ENCODE peak calls at places on chromosome 18, in eight cellular contexts. Y is CD8-positive, alpha-beta memory T cell; F is neural progenitor cell; Q is A549; O is tibial artery; L is A673; V is cardiac muscle cell; R is sigmoid colon. T is an unnamed sample. For H3K4me1, the result is how much of the 10 kb centered on the place peaks cover.

GRCh38 chr18:80109676-80110078 is 615 bp downstream of the ADNP2 start:
- DNase-seq in Y (peak), F (peak), Q (peak), O (peak), L (peak), V (peak), R (peak), T (peak)

GRCh38 chr18:34483198-34483597 is 226.9 kb upstream of the DTNA start:
- DNase-seq in Y (no peak), F (no peak), Q (no peak), O (no peak), L (no peak), V (no peak), R (no peak), T (no peak)

GRCh38 chr18:28079883-28080282 is 97.0 kb downstream of the CDH2 start:
- DNase-seq in Y (no peak), F (no peak), Q (no peak), O (no peak), L (no peak), V (no peak), R (no peak), T (no peak)

GRCh38 chr18:48615566-48616401 is 77.0 kb downstream of the CTIF start:
- DNase-seq in Y (no peak), F (no peak), Q (no peak), O (no peak), L (no peak), V (no peak), R (no peak), T (no peak)

GRCh38 chr18:49028801-49029506 is 78.2 kb upstream of the SMAD7 start:
- DNase-seq in Y (no peak), F (no peak), Q (no peak), O (peak), L (no peak), V (no peak), R (no peak), T (no peak)

GRCh38 chr18:69898241-69898861 is 49.3 kb downstream of the CD226 start:
- DNase-seq in Y (peak), F (no peak), Q (no peak), O (no peak), L (no peak), V (peak), R (no peak), T (no peak)

GRCh38 chr18:60987963-60988362 is 345.3 kb upstream of the CDH20 start:
- DNase-seq in Y (no peak), F (no peak), Q (no peak), O (no peak), L (no peak), V (peak), R (no peak), T (no peak)

GRCh38 chr18:76412010-76412817 is 82.8 kb downstream of the ZNF516 start:
- DNase-seq in Y (no peak), F (no peak), Q (no peak), O (no peak), L (no peak), V (peak), R (peak), T (no peak)

GRCh38 chr18:25316619-25317018 is 35.3 kb downstream of the ZNF521 start:
- DNase-seq in Y (no peak), F (no peak), Q (no peak), O (no peak), L (no peak), V (no peak), R (no peak), T (no peak)

GRCh38 chr18:70423988-70424387 is 135.1 kb downstream of the SOCS6 start:
- DNase-seq in Y (no peak), F (peak), Q (no peak), O (no peak), L (no peak), V (peak), R (no peak), T (no peak)

GRCh38 chr18:21914739-21915319 is 174.2 kb downstream of the MIB1 start:
- DNase-seq in Y (no peak), F (peak), Q (peak), O (no peak), L (peak), V (peak), R (no peak), T (no peak)

GRCh38 chr18:28204154-28204553 is 27.2 kb upstream of the CDH2 start:
- DNase-seq in Y (no peak), F (no peak), Q (no peak), O (no peak), L (peak), V (peak), R (no peak), T (no peak)

GRCh38 chr18:24656571-24656971 is 196.1 kb downstream of the HRH4 start:
- DNase-seq in Y (no peak), F (no peak), Q (no peak), O (no peak), L (no peak), V (peak), R (no peak), T (no peak)

GRCh38 chr18:27185897-27186296 is 789 bp upstream of the CHST9 start:
- DNase-seq in Y (no peak), F (no peak), Q (no peak), O (no peak), L (no peak), V (no peak), R (no peak), T (no peak)

GRCh38 chr18:47485221-47485797 is 233.8 kb upstream of the SKOR2 start:
- DNase-seq in Y (no peak), F (no peak), Q (no peak), O (no peak), L (no peak), V (no peak), R (no peak), T (no peak)

GRCh38 chr18:70261141-70261788 is 27.6 kb upstream of the SOCS6 start:
- DNase-seq in Y (no peak), F (peak), Q (no peak), O (no peak), L (peak), V (no peak), R (no peak), T (no peak)

GRCh38 chr18:54392621-54393023 is 34.9 kb downstream of the C18orf54 start:
- DNase-seq in Y (no peak), F (peak), Q (peak), O (no peak), L (peak), V (peak), R (no peak), T (no peak)

GRCh38 chr18:26159353-26159752 is 25.7 kb downstream of the PSMA8 start:
- DNase-seq in Y (no peak), F (no peak), Q (peak), O (no peak), L (peak), V (peak), R (no peak), T (no peak)

GRCh38 chr18:22253676-22254075 is 84.3 kb downstream of the GATA6 start:
- DNase-seq in Y (no peak), F (no peak), Q (no peak), O (no peak), L (no peak), V (peak), R (no peak), T (no peak)

GRCh38 chr18:25019946-25020345 is 332.0 kb downstream of the ZNF521 start:
- DNase-seq in Y (no peak), F (no peak), Q (no peak), O (no peak), L (no peak), V (no peak), R (no peak), T (no peak)

GRCh38 chr18:2821695-2822094 is 25.1 kb upstream of the EMILIN2 start:
- DNase-seq in Y (no peak), F (no peak), Q (no peak), O (no peak), L (no peak), V (no peak), R (no peak), T (no peak)

GRCh38 chr18:3262234-3263171 is 570 bp downstream of the MYL12B start:
- DNase-seq in Y (peak), F (no peak), Q (no peak), O (no peak), L (no peak), V (peak), R (no peak), T (no peak)

GRCh38 chr18:29160123-29160522 is 983.2 kb upstream of the CDH2 start:
- DNase-seq in Y (no peak), F (no peak), Q (no peak), O (no peak), L (no peak), V (no peak), R (no peak), T (no peak)

GRCh38 chr18:45136381-45137088 is 455.8 kb downstream of the SETBP1 start:
- DNase-seq in Y (no peak), F (no peak), Q (no peak), O (no peak), L (no peak), V (no peak), R (no peak), T (no peak)

GRCh38 chr18:78788161-78788560 is 191.5 kb upstream of the SALL3 start:
- DNase-seq in Y (no peak), F (no peak), Q (no peak), O (peak), L (no peak), V (no peak), R (peak), T (peak)

GRCh38 chr18:5630766-5631413 is 87.1 kb upstream of the EPB41L3 start:
- DNase-seq in Y (no peak), F (no peak), Q (no peak), O (no peak), L (no peak), V (no peak), R (no peak), T (no peak)

GRCh38 chr18:29123706-29124530 is 947.0 kb upstream of the CDH2 start:
- DNase-seq in Y (no peak), F (no peak), Q (no peak), O (no peak), L (no peak), V (peak), R (no peak), T (no peak)

GRCh38 chr18:48136051-48136543 is 205.6 kb upstream of the SMAD2 start:
- DNase-seq in Y (no peak), F (peak), Q (no peak), O (peak), L (no peak), V (no peak), R (no peak), T (peak)

GRCh38 chr18:42105382-42105781 is 150.3 kb downstream of the PIK3C3 start:
- DNase-seq in Y (no peak), F (peak), Q (no peak), O (no peak), L (no peak), V (no peak), R (no peak), T (no peak)

GRCh38 chr18:30486856-30487255 is 555.7 kb downstream of the DSC3 start:
- DNase-seq in Y (no peak), F (no peak), Q (no peak), O (no peak), L (no peak), V (peak), R (no peak), T (no peak)

GRCh38 chr18:78754311-78755043 is 225.1 kb upstream of the SALL3 start:
- DNase-seq in Y (no peak), F (no peak), Q (no peak), O (no peak), L (no peak), V (no peak), R (peak), T (no peak)

GRCh38 chr18:4196358-4196757 is 258.7 kb downstream of the DLGAP1 start:
- DNase-seq in Y (no peak), F (no peak), Q (no peak), O (no peak), L (peak), V (no peak), R (no peak), T (no peak)

GRCh38 chr18:65124633-65125032 is 626.2 kb upstream of the CDH7 start:
- DNase-seq in Y (no peak), F (no peak), Q (no peak), O (no peak), L (no peak), V (no peak), R (no peak), T (no peak)

GRCh38 chr18:79521806-79522205 is 126.1 kb downstream of the NFATC1 start:
- DNase-seq in Y (peak), F (no peak), Q (no peak), O (peak), L (no peak), V (no peak), R (peak), T (no peak)

GRCh38 chr18:13934676-13935075 is 19.3 kb upstream of the MC2R start:
- DNase-seq in Y (no peak), F (no peak), Q (no peak), O (no peak), L (no peak), V (no peak), R (no peak), T (no peak)

GRCh38 chr18:31718386-31718785 is 34.0 kb upstream of the B4GALT6 start:
- DNase-seq in Y (no peak), F (no peak), Q (no peak), O (no peak), L (no peak), V (no peak), R (no peak), T (no peak)

GRCh38 chr18:23872701-23873550 is 141.6 kb upstream of the TTC39C start:
- DNase-seq in Y (peak), F (no peak), Q (no peak), O (no peak), L (no peak), V (no peak), R (no peak), T (no peak)

GRCh38 chr18:27136208-27136535 is 48.9 kb downstream of the CHST9 start:
- DNase-seq in Y (no peak), F (no peak), Q (peak), O (no peak), L (no peak), V (peak), R (no peak), T (no peak)

GRCh38 chr18:44700652-44701051 is 20.0 kb downstream of the SETBP1 start:
- DNase-seq in Y (peak), F (no peak), Q (no peak), O (peak), L (no peak), V (peak), R (peak), T (no peak)

GRCh38 chr18:11411021-11411420 is 198.4 kb upstream of the SLC35G4 start:
- DNase-seq in Y (no peak), F (no peak), Q (no peak), O (no peak), L (no peak), V (no peak), R (no peak), T (no peak)
- H3K4me1 ChIP-seq in Y (under half), F (under half), Q (under half), O (under half), L (under half), V (under half), R (under half), T (under half)

GRCh38 chr18:55503167-55503820 is 84.7 kb downstream of the TCF4 start:
- DNase-seq in Y (no peak), F (no peak), Q (no peak), O (no peak), L (no peak), V (no peak), R (no peak), T (no peak)
- H3K4me1 ChIP-seq in Y (under half), F (under half), Q (under half), O (under half), L (half or more), V (under half), R (under half), T (under half)

DNA sequence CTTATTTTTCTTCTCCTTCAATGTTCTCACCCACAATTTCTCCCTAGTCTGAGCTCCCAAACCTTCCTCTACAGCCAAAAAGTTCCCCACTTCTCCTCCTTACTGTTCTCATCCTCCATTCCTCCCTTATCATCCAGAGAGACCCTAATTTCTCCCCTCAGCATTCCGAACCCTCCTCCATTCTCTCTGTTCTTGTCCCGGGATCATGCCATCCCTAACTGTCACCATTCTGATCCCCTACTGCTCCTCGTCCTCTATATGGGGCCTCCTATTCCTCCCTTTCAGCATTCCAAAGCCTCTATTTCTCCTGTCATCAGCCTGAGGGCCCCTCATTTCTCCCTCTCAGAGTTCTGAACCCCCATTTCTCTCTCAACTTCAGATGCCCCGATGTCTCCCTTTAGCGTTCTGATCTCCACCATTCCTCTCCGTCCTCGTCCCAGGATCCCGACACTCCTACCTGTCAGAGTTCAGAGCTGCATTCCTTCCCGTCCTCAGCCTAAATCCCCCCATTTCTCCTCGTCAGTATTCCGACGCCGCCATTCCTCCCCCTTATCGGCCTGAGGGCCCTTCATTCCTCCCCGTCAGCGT is 522 bp downstream of the MBD1 start:
- DNase-seq in Y (no peak), F (no peak), Q (no peak), O (no peak), L (no peak), V (no peak), R (no peak), T (no peak)
- H3K4me1 ChIP-seq in Y (under half), F (under half), Q (under half), O (under half), L (under half), V (under half), R (under half), T (under half)

DNA sequence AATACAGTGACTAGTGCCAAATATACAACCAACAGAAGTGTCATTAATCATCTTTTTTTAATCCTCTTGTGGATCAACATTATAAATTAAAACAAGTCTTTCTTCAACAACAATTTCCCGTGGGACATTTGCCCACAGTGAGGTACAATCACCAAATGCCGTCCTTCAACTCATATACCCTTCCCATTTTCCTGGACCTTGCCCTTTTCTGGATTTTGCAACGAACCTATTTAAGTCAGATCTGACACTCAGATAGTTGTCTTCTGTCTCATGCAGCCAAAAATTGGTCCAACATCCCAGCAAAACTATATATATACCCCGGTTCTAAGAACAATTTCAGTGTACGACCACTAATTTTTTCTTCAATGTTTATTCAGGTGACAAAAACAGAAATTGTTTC is 324.0 kb downstream of the DSEL start:
- DNase-seq in Y (no peak), F (no peak), Q (no peak), O (no peak), L (no peak), V (no peak), R (no peak), T (no peak)
- H3K4me1 ChIP-seq in Y (under half), F (under half), Q (under half), O (under half), L (under half), V (under half), R (under half), T (under half)

GRCh38 chr18:74275736-74276135 is 16.0 kb downstream of the CYB5A start:
- DNase-seq in Y (no peak), F (no peak), Q (no peak), O (no peak), L (no peak), V (no peak), R (no peak), T (no peak)
- H3K4me1 ChIP-seq in Y (under half), F (under half), Q (under half), O (under half), L (under half), V (under half), R (half or more), T (under half)

GRCh38 chr18:63317982-63318881 is 1.3 kb downstream of the BCL2 start:
- DNase-seq in Y (peak), F (peak), Q (no peak), O (peak), L (peak), V (no peak), R (peak), T (peak)

GRCh38 chr18:63320041-63320689 is 596 bp upstream of the BCL2 start:
- DNase-seq in Y (peak), F (peak), Q (peak), O (peak), L (peak), V (peak), R (peak), T (peak)

GRCh38 chr18:63317556-63317946 is 2.0 kb downstream of the BCL2 start:
- DNase-seq in Y (no peak), F (no peak), Q (no peak), O (no peak), L (no peak), V (no peak), R (no peak), T (no peak)

GRCh38 chr18:63319383-63320040 is at the start of gene BCL2:
- DNase-seq in Y (no peak), F (peak), Q (peak), O (peak), L (peak), V (peak), R (peak), T (peak)

GRCh38 chr18:63318882-63319382 is 637 bp downstream of the BCL2 start:
- DNase-seq in Y (no peak), F (no peak), Q (no peak), O (no peak), L (no peak), V (no peak), R (no peak), T (no peak)
- H3K4me1 ChIP-seq in Y (under half), F (under half), Q (under half), O (half or more), L (under half), V (under half), R (under half), T (under half)

DNA sequence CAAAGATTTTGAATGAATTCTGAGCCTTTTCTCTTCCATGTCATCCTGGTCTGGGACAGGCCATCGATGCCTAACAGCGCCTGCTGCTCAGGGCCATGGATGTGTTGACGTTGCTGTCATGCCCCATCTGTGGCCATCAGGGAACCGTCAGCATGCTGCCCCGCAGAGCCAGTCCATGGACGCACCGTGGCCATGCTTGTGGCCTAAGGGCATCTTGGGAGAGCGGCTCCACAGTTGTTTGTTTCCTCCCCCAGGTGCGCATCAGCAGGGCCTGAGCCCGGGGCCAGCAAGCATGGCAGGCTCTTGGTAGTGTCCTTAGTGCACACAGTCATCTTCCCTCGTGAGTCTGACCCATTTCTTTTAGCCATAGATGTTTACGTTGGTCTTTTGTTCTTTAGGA is 142.7 kb downstream of the VAPA start:
- DNase-seq in Y (no peak), F (no peak), Q (no peak), O (peak), L (no peak), V (no peak), R (no peak), T (no peak)
- H3K4me1 ChIP-seq in Y (under half), F (under half), Q (under half), O (under half), L (under half), V (under half), R (half or more), T (under half)

GRCh38 chr18:63233334-63233733 is 86.2 kb downstream of the BCL2 start:
- DNase-seq in Y (no peak), F (no peak), Q (no peak), O (no peak), L (no peak), V (no peak), R (no peak), T (no peak)
- H3K4me1 ChIP-seq in Y (under half), F (under half), Q (under half), O (half or more), L (under half), V (under half), R (under half), T (under half)

T was measured in aorta.